ENCODE peak calls at places on chromosomes 1 and 21, in ten cellular contexts. L, I, Z, C, M, B, G, S, W and V are unnamed samples.

GRCh38 chr1:47881505-47882442 is 115.4 kb downstream of the TRABD2B start:
- DNase-seq in C (no peak), M (peak; percentile 78), S (peak; percentile 18), L (no peak), W (peak; percentile 61), Z (no peak), I (peak; percentile 40), B (peak; percentile 55), G (peak; percentile 45), V (no peak)

GRCh38 chr1:157095091-157095490 is 4.5 kb downstream of the ETV3L start:
- DNase-seq in S (no peak), G (no peak), I (no peak), W (no peak), M (no peak), B (no peak), C (no peak), L (no peak), Z (no peak), V (no peak)

GRCh38 chr1:153572569-153573015 is 6.9 kb upstream of the S100A2 start:
- DNase-seq in Z (peak; percentile 89), B (peak; percentile 87), L (peak; percentile 67), G (peak; percentile 89), M (peak; percentile 85), C (no peak), I (peak; percentile 98), S (peak; percentile 55), W (peak; percentile 83), V (peak; percentile 59)

GRCh38 chr1:22341791-22342605 is 109.7 kb upstream of the ZBTB40 start:
- DNase-seq in M (peak; percentile 31), W (peak; percentile 81), S (no peak), Z (peak; percentile 31), L (no peak), B (peak; percentile 76), G (no peak), C (no peak), I (peak; percentile 57), V (no peak)

GRCh38 chr1:178530520-178530919 is 17.6 kb downstream of the TEX35 start:
- DNase-seq in M (no peak), S (no peak), C (no peak), L (no peak), G (no peak), Z (no peak), W (no peak), I (no peak), B (no peak), V (no peak)

GRCh38 chr21:41663805-41664788 is 102.8 kb downstream of the RIPK4 start:
- DNase-seq in C (no peak), S (no peak), M (peak; percentile 43), Z (peak; percentile 83), G (no peak), B (peak; percentile 59), W (peak; percentile 82), I (no peak), L (no peak), V (no peak)

GRCh38 chr1:167554028-167554779 is 642 bp upstream of the CREG1 start:
- DNase-seq in L (no peak), I (no peak), W (no peak), G (no peak), C (no peak), B (no peak), M (no peak), S (no peak), Z (no peak), V (no peak)

GRCh38 chr1:47948126-47948525 is 49.1 kb downstream of the TRABD2B start:
- DNase-seq in G (peak; percentile 27), C (no peak), I (peak; percentile 46), B (no peak), Z (no peak), L (no peak), S (no peak), M (peak; percentile 41), W (peak; percentile 74), V (no peak)

GRCh38 chr1:6157528-6158174 is 22.5 kb downstream of the CHD5 start:
- DNase-seq in G (peak; percentile 96), S (no peak), I (no peak), M (peak; percentile 60), Z (peak; percentile 44), B (peak; percentile 39), L (no peak), C (no peak), W (peak; percentile 83), V (peak; percentile 16)

GRCh38 chr1:1294250-1294890 is 13.4 kb downstream of the ACAP3 start:
- DNase-seq in W (no peak), L (no peak), S (no peak), I (no peak), B (no peak), C (no peak), G (no peak), Z (no peak), M (no peak), V (no peak)

GRCh38 chr1:21623411-21623961 is 45.7 kb downstream of the RAP1GAP start:
- DNase-seq in G (no peak), M (no peak), W (peak; percentile 82), C (no peak), S (no peak), I (no peak), L (no peak), Z (peak; percentile 76), B (no peak), V (no peak)

GRCh38 chr1:154972517-154973343 is 1.8 kb upstream of the CKS1B start:
- DNase-seq in C (no peak), Z (peak; percentile 81), L (no peak), I (peak; percentile 64), W (peak; percentile 92), S (peak; percentile 89), B (peak; percentile 99), G (peak; percentile 97), M (peak; percentile 92), V (no peak)

GRCh38 chr1:203153051-203153988 is 22.3 kb downstream of the MYBPH start:
- DNase-seq in Z (no peak), C (no peak), L (no peak), W (no peak), S (no peak), B (peak; percentile 79), I (no peak), G (no peak), M (no peak), V (no peak)

GRCh38 chr21:27462786-27463185 is 495.9 kb upstream of the ADAMTS5 start:
- DNase-seq in L (no peak), S (no peak), C (no peak), W (no peak), M (no peak), Z (no peak), I (no peak), G (no peak), B (no peak), V (no peak)